ENCODE peak calls at places on chromosomes 12 and 14, in ten cellular contexts. One of them, this sample, is unnamed.

GRCh38 chr14:76910371-76910890 is 84.2 kb downstream of the LRRC74A start:
- DNase-seq in spleen: no peak
- DNase-seq in neuronal stem cell: no peak
- DNase-seq in keratinocyte: no peak
- DNase-seq in RWPE2: no peak
- DNase-seq in heart left ventricle: no peak
- DNase-seq in uterus: no peak
- DNase-seq in colonic mucosa: no peak
- DNase-seq in substantia nigra: no peak
- DNase-seq in SJSA1: no peak
- DNase-seq in this sample: no peak

GRCh38 chr14:104110491-104111209 is 25.1 kb downstream of the ASPG start:
- DNase-seq in SJSA1: no peak
- DNase-seq in colonic mucosa: peak; percentile 16
- DNase-seq in neuronal stem cell: no peak
- DNase-seq in substantia nigra: no peak
- DNase-seq in RWPE2: peak; percentile 62
- DNase-seq in uterus: no peak
- DNase-seq in spleen: peak; percentile 66
- DNase-seq in heart left ventricle: peak; percentile 46
- DNase-seq in keratinocyte: no peak
- DNase-seq in this sample: no peak

GRCh38 chr12:103011974-103012763 is 54.7 kb downstream of the ASCL1 start:
- DNase-seq in neuronal stem cell: no peak
- DNase-seq in RWPE2: no peak
- DNase-seq in spleen: no peak
- DNase-seq in keratinocyte: no peak
- DNase-seq in heart left ventricle: no peak
- DNase-seq in substantia nigra: no peak
- DNase-seq in colonic mucosa: no peak
- DNase-seq in uterus: no peak
- DNase-seq in SJSA1: no peak
- DNase-seq in this sample: no peak

GRCh38 chr14:106877527-106877926 is 1351.1 kb downstream of the TMEM121 start:
- DNase-seq in colonic mucosa: no peak
- DNase-seq in keratinocyte: no peak
- DNase-seq in RWPE2: no peak
- DNase-seq in uterus: no peak
- DNase-seq in SJSA1: no peak
- DNase-seq in heart left ventricle: no peak
- DNase-seq in neuronal stem cell: no peak
- DNase-seq in substantia nigra: no peak
- DNase-seq in spleen: no peak
- DNase-seq in this sample: no peak

GRCh38 chr12:107775093-107775721 is 703 bp downstream of the ASCL4 start:
- DNase-seq in spleen: peak; percentile 76
- DNase-seq in uterus: no peak
- DNase-seq in colonic mucosa: no peak
- DNase-seq in heart left ventricle: peak; percentile 61
- DNase-seq in SJSA1: no peak
- DNase-seq in substantia nigra: no peak
- DNase-seq in keratinocyte: no peak
- DNase-seq in neuronal stem cell: peak; percentile 67
- DNase-seq in RWPE2: peak; percentile 55
- DNase-seq in this sample: no peak

GRCh38 chr12:96048392-96048969 is 13.1 kb upstream of the LTA4H start:
- DNase-seq in substantia nigra: no peak
- DNase-seq in keratinocyte: no peak
- DNase-seq in uterus: no peak
- DNase-seq in SJSA1: peak; percentile 76
- DNase-seq in heart left ventricle: no peak
- DNase-seq in RWPE2: no peak
- DNase-seq in colonic mucosa: no peak
- DNase-seq in neuronal stem cell: no peak
- DNase-seq in spleen: no peak
- DNase-seq in this sample: no peak

GRCh38 chr14:72054929-72055328 is 122.7 kb downstream of the RGS6 start:
- DNase-seq in SJSA1: no peak
- DNase-seq in spleen: no peak
- DNase-seq in RWPE2: no peak
- DNase-seq in colonic mucosa: no peak
- DNase-seq in uterus: no peak
- DNase-seq in keratinocyte: no peak
- DNase-seq in neuronal stem cell: no peak
- DNase-seq in heart left ventricle: no peak
- DNase-seq in substantia nigra: no peak
- DNase-seq in this sample: no peak

GRCh38 chr12:84508943-84509342 is 403.7 kb downstream of the SLC6A15 start:
- DNase-seq in uterus: no peak
- DNase-seq in spleen: no peak
- DNase-seq in RWPE2: no peak
- DNase-seq in substantia nigra: no peak
- DNase-seq in heart left ventricle: no peak
- DNase-seq in neuronal stem cell: no peak
- DNase-seq in SJSA1: no peak
- DNase-seq in colonic mucosa: no peak
- DNase-seq in keratinocyte: no peak
- DNase-seq in this sample: peak; percentile 41

GRCh38 chr12:90124914-90125313 is 416.3 kb upstream of the ATP2B1 start:
- DNase-seq in substantia nigra: no peak
- DNase-seq in uterus: no peak
- DNase-seq in RWPE2: no peak
- DNase-seq in spleen: peak; percentile 25
- DNase-seq in neuronal stem cell: no peak
- DNase-seq in colonic mucosa: no peak
- DNase-seq in heart left ventricle: no peak
- DNase-seq in SJSA1: no peak
- DNase-seq in keratinocyte: no peak
- DNase-seq in this sample: no peak

GRCh38 chr14:69719501-69719951 is 47.4 kb upstream of the SRSF5 start:
- DNase-seq in neuronal stem cell: no peak
- DNase-seq in keratinocyte: no peak
- DNase-seq in heart left ventricle: no peak
- DNase-seq in SJSA1: no peak
- DNase-seq in colonic mucosa: no peak
- DNase-seq in substantia nigra: no peak
- DNase-seq in spleen: no peak
- DNase-seq in RWPE2: no peak
- DNase-seq in uterus: peak; percentile 69
- DNase-seq in this sample: no peak

DNA sequence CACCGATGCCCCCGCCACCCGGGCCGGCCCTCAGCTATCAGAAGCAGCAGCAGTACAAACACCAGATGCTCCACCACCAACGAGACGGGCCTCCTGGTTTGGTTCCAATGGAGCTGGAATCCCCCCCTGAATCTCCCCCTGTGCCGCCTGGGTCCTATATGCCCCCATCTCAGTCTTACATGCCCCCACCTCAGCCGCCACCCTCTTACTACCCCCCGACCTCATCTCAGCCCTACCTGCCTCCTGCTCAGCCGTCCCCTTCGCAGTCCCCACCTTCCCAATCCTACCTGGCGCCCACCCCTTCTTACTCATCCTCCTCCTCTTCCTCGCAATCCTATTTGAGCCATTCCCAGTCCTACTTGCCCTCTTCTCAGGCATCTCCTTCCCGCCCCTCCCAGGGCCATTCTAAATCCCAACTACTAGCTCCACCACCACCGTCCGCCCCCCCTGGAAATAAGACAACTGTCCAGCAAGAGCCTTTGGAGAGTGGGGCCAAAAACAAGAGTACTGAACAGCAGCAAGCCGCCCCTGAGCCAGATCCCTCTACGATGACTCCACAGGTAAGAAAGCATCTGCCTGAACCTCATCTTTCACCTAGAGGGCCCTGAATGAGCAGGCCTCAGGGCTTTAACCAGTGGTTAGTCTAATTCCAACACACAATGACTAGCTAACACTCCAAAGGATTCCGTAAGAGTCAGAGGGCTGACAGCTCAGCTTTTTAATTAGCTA is 851 bp downstream of the YLPM1 start:
- DNase-seq in substantia nigra: no peak
- DNase-seq in colonic mucosa: peak; percentile 30
- DNase-seq in spleen: no peak
- DNase-seq in keratinocyte: no peak
- DNase-seq in neuronal stem cell: no peak
- DNase-seq in uterus: peak; percentile 28
- DNase-seq in SJSA1: peak; percentile 42
- DNase-seq in heart left ventricle: no peak
- DNase-seq in RWPE2: no peak
- DNase-seq in this sample: peak; percentile 22
- H3K27ac ChIP-seq in substantia nigra: peak overlapping the region; percentile 83
- H3K27ac ChIP-seq in colonic mucosa: peak overlapping the region; percentile 85
- H3K27ac ChIP-seq in spleen: peak overlapping the region; percentile 91
- H3K27ac ChIP-seq in keratinocyte: peak overlapping the region; percentile 83
- H3K27ac ChIP-seq in neuronal stem cell: no peak overlapping the region
- H3K27ac ChIP-seq in uterus: peak overlapping the region; percentile 90
- H3K27ac ChIP-seq in SJSA1: peak overlapping the region; percentile 78
- H3K27ac ChIP-seq in heart left ventricle: peak overlapping the region; percentile 90
- H3K27ac ChIP-seq in RWPE2: peak overlapping the region; percentile 59
- H3K27ac ChIP-seq in this sample: peak overlapping the region; percentile 58

DNA sequence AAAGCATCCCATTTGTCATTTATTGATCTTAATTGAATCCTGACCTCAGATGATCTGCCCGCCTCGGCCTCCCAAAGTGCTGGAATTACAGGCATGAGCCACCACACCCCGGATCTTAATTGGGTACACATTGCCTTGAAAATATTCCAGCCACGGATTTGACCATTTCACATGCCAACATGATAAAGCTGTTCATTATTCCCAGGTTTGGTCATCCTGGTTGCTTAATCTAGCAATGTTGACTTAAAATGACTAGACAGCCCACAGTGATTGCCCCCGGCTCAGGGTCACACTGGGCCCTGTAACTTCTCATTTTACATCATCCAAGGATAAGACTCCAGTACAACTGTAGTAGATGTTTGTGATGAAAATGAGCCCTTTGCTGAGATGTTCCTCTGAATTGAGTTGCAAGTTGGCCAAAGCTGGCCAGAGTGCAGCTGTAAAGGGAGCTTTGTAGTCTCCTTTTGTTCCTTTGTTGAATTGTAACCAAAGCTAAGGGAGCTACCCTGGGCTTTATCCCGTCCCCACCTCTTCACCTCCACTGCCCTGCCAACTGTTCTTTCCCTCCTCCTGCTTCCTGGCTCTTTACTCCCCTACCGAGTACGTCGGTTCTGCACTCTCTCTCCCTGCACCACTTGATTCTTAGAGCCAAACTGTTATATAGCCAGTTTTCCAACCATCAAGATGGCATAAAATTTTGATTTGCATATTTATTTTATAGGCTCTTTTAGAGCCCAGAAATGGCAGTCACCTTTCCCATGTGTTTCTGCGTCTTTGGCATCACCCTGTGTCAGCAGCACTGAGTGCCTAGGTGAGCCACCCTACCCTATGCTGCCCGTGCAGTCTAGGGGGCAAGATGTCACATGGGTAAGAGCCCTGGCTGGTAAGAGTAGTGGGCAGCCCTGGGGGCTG is 141.3 kb upstream of the HIF1A start:
- DNase-seq in colonic mucosa: no peak
- DNase-seq in uterus: no peak
- DNase-seq in keratinocyte: no peak
- DNase-seq in SJSA1: peak; percentile 60
- DNase-seq in spleen: no peak
- DNase-seq in neuronal stem cell: no peak
- DNase-seq in RWPE2: peak; percentile 94
- DNase-seq in heart left ventricle: no peak
- DNase-seq in substantia nigra: no peak
- DNase-seq in this sample: no peak
- H3K27ac ChIP-seq in colonic mucosa: peak overlapping the region; percentile 28
- H3K27ac ChIP-seq in uterus: no peak overlapping the region
- H3K27ac ChIP-seq in keratinocyte: no peak overlapping the region
- H3K27ac ChIP-seq in SJSA1: peak overlapping the region; percentile 73
- H3K27ac ChIP-seq in spleen: peak overlapping the region; percentile 84
- H3K27ac ChIP-seq in neuronal stem cell: no peak overlapping the region
- H3K27ac ChIP-seq in RWPE2: peak overlapping the region; percentile 99
- H3K27ac ChIP-seq in heart left ventricle: no peak overlapping the region
- H3K27ac ChIP-seq in substantia nigra: no peak overlapping the region
- H3K27ac ChIP-seq in this sample: peak overlapping the region; percentile 94

GRCh38 chr14:93269341-93270068 is 62.4 kb downstream of the UBR7 start:
- DNase-seq in uterus: no peak
- DNase-seq in RWPE2: no peak
- DNase-seq in neuronal stem cell: no peak
- DNase-seq in heart left ventricle: no peak
- DNase-seq in substantia nigra: peak; percentile 12
- DNase-seq in keratinocyte: peak; percentile 4
- DNase-seq in colonic mucosa: no peak
- DNase-seq in spleen: no peak
- DNase-seq in SJSA1: no peak
- DNase-seq in this sample: peak; percentile 41
- H3K27ac ChIP-seq in uterus: no peak overlapping the region
- H3K27ac ChIP-seq in RWPE2: no peak overlapping the region
- H3K27ac ChIP-seq in neuronal stem cell: no peak overlapping the region
- H3K27ac ChIP-seq in heart left ventricle: no peak overlapping the region
- H3K27ac ChIP-seq in substantia nigra: peak overlapping the region; percentile 49
- H3K27ac ChIP-seq in keratinocyte: no peak overlapping the region
- H3K27ac ChIP-seq in colonic mucosa: no peak overlapping the region
- H3K27ac ChIP-seq in spleen: no peak overlapping the region
- H3K27ac ChIP-seq in SJSA1: no peak overlapping the region
- H3K27ac ChIP-seq in this sample: peak overlapping the region; percentile 54

DNA sequence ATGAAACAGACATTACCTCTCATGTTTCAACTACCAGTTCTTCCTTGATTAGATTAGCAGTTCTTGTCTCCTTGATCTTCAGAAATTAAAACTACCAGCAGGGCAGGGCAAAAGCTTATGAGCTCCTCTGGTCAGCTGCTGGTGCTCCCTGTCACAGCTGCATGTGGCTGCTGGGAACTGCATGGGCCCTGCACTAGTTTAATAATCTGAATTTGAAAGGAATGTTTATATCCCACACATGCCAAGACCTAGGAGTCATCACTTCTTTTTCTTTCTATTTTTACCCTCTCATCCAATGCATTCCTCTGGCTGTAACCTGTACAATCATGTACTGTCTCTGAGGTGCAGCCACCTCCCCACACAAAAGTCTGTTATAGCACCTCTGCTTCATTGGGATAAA is 73.9 kb downstream of the ARMH4 start:
- DNase-seq in substantia nigra: no peak
- DNase-seq in neuronal stem cell: no peak
- DNase-seq in heart left ventricle: no peak
- DNase-seq in colonic mucosa: no peak
- DNase-seq in keratinocyte: peak; percentile 42
- DNase-seq in RWPE2: no peak
- DNase-seq in SJSA1: peak; percentile 72
- DNase-seq in spleen: no peak
- DNase-seq in uterus: no peak
- DNase-seq in this sample: no peak
- H3K27ac ChIP-seq in substantia nigra: no peak overlapping the region
- H3K27ac ChIP-seq in neuronal stem cell: no peak overlapping the region
- H3K27ac ChIP-seq in heart left ventricle: no peak overlapping the region
- H3K27ac ChIP-seq in colonic mucosa: no peak overlapping the region
- H3K27ac ChIP-seq in keratinocyte: peak overlapping the region; percentile 67
- H3K27ac ChIP-seq in RWPE2: peak overlapping the region; percentile 35
- H3K27ac ChIP-seq in SJSA1: peak overlapping the region; percentile 97
- H3K27ac ChIP-seq in spleen: no peak overlapping the region
- H3K27ac ChIP-seq in uterus: no peak overlapping the region
- H3K27ac ChIP-seq in this sample: peak overlapping the region; percentile 32

GRCh38 chr12:16020034-16020433 is 108.9 kb downstream of the DERA start:
- DNase-seq in heart left ventricle: no peak
- DNase-seq in spleen: no peak
- DNase-seq in RWPE2: no peak
- DNase-seq in colonic mucosa: no peak
- DNase-seq in SJSA1: no peak
- DNase-seq in neuronal stem cell: no peak
- DNase-seq in uterus: no peak
- DNase-seq in substantia nigra: no peak
- DNase-seq in keratinocyte: no peak
- DNase-seq in this sample: no peak
- H3K27ac ChIP-seq in heart left ventricle: no peak overlapping the region
- H3K27ac ChIP-seq in spleen: no peak overlapping the region
- H3K27ac ChIP-seq in RWPE2: no peak overlapping the region
- H3K27ac ChIP-seq in colonic mucosa: no peak overlapping the region
- H3K27ac ChIP-seq in SJSA1: no peak overlapping the region
- H3K27ac ChIP-seq in neuronal stem cell: no peak overlapping the region
- H3K27ac ChIP-seq in uterus: no peak overlapping the region
- H3K27ac ChIP-seq in substantia nigra: no peak overlapping the region
- H3K27ac ChIP-seq in keratinocyte: no peak overlapping the region
- H3K27ac ChIP-seq in this sample: no peak overlapping the region

GRCh38 chr12:53564941-53565340 is 57.7 kb upstream of the NPFF start:
- DNase-seq in substantia nigra: no peak
- DNase-seq in neuronal stem cell: no peak
- DNase-seq in colonic mucosa: peak; percentile 38
- DNase-seq in spleen: no peak
- DNase-seq in keratinocyte: no peak
- DNase-seq in SJSA1: no peak
- DNase-seq in RWPE2: no peak
- DNase-seq in heart left ventricle: no peak
- DNase-seq in uterus: peak; percentile 64
- DNase-seq in this sample: no peak
- H3K27ac ChIP-seq in substantia nigra: no peak overlapping the region
- H3K27ac ChIP-seq in neuronal stem cell: no peak overlapping the region
- H3K27ac ChIP-seq in colonic mucosa: no peak overlapping the region
- H3K27ac ChIP-seq in spleen: no peak overlapping the region
- H3K27ac ChIP-seq in keratinocyte: no peak overlapping the region
- H3K27ac ChIP-seq in SJSA1: no peak overlapping the region
- H3K27ac ChIP-seq in RWPE2: no peak overlapping the region
- H3K27ac ChIP-seq in heart left ventricle: no peak overlapping the region
- H3K27ac ChIP-seq in uterus: peak overlapping the region; percentile 41
- H3K27ac ChIP-seq in this sample: no peak overlapping the region

This sample was measured in epithelial cell of prostate.